ENCODE peak calls at places on chromosomes 1 and 21, in seven cellular contexts. S, I, W, N, K, B and F are unnamed samples.

GRCh38 chr1:221149111-221149510 is 269.9 kb downstream of the HLX start:
- DNase-seq in S (no peak), I (no peak), W (no peak), N (no peak), K (no peak), B (no peak), F (no peak)

GRCh38 chr1:12275370-12275769 is 45.5 kb downstream of the VPS13D start:
- DNase-seq in S (peak; percentile 24), I (no peak), W (peak; percentile 60), N (no peak), K (no peak), B (peak; percentile 70), F (peak; percentile 34)

GRCh38 chr1:58395355-58395754 is 151.2 kb downstream of the OMA1 start:
- DNase-seq in S (no peak), I (no peak), W (no peak), N (no peak), K (no peak), B (no peak), F (no peak)

GRCh38 chr1:182246783-182247182 is 144.8 kb downstream of the GLUL start:
- DNase-seq in S (no peak), I (no peak), W (no peak), N (peak; percentile 11), K (no peak), B (no peak), F (no peak)

GRCh38 chr21:31283025-31283424 is 61.0 kb downstream of the TIAM1 start:
- DNase-seq in S (no peak), I (no peak), W (no peak), N (no peak), K (no peak), B (no peak), F (no peak)

GRCh38 chr1:20729990-20730689 is 2.4 kb downstream of the SH2D5 start:
- DNase-seq in S (peak; percentile 11), I (no peak), W (no peak), N (no peak), K (no peak), B (peak; percentile 48), F (peak; percentile 41)

GRCh38 chr1:219201656-219202055 is 28.0 kb downstream of the LYPLAL1 start:
- DNase-seq in S (no peak), I (no peak), W (no peak), N (no peak), K (no peak), B (no peak), F (no peak)

GRCh38 chr1:32232558-32233304 is 10.5 kb downstream of the EIF3I start:
- DNase-seq in S (no peak), I (no peak), W (no peak), N (no peak), K (no peak), B (no peak), F (no peak)

DNA sequence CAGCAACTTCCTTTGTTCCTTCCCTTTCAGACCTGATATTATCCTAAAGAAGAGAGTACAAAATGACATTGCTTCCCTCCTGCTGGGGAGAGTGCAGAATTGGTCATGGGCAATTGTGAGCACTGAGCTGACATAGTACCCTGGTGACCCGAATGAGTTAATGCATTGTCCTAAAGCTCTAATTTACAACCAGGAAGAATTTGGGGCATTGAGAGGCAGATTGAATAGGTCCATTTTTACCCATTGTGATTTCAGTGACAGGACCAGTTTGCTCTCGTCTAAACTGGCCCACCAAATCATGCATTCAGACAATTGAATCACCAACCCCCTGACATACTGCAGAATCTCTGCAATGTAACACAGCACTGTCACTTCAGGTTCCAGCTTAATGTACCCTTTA is 497.4 kb downstream of the DPYD start:
- DNase-seq in S (no peak), I (no peak), W (no peak), N (no peak), K (no peak), B (no peak), F (no peak)
- TF ChIP-seq CTCF in S (no peak), I (no peak), W (no peak), N (no peak), K (no peak), B (no peak), F (no peak)

DNA sequence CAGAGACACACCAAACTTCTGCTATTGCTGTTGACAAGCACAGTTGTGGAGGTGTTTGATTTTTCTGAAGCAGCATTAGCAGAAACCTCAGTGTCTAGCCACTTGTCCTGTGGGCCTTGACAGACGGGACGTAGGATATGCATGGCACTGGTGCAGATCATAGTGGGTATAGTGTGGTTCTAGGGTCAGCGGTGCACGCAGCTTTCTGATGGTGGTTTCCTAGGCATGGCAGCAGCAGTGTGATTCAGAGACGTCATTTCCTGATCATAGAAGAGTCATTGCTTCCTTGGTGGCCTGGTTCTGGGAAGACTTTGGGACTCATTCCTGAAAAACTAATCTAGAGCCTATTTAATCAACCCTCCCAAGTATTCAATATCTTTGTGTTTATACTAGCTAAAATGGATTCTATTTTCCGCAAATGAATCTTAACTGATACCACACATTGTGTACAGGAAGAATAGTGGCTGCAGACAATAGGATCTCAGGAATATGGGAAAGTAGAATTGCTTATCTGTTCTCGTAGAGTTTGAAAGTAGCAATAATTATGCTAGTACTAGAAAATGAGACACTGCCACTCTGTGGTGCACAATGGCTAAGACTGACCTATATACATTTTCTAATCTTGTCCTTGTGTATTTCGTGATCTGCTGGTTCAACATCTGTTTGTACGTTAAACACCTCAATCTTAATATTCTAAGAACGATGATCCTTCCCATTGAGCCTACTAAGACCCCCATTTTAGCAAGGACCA is 2.8 kb upstream of the USP1 start:
- DNase-seq in S (no peak), I (no peak), W (no peak), N (no peak), K (no peak), B (no peak), F (no peak)
- TF ChIP-seq CTCF in S (no peak), I (no peak), W (no peak), N (no peak), K (no peak), B (no peak), F (no peak)

DNA sequence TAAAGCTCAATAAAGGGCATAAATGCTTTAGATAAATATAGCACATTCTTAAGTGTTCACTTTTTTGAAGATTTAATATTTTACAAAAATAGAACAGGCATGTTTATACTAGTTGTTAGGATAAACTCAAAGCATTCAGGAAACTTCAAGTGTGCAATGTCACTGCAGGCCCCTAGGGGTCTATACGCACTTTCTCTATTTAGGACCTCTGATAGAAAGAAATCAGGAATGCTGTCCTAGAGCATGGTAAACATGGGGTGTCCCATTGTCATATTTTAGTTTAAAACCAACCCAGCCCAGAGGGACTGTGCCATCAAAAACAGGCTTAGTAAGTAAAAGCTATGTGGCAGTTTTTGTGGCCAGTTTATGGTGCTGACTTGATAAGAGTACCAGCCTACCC is 102.2 kb downstream of the BARHL2 start:
- DNase-seq in S (no peak), I (no peak), W (no peak), N (no peak), K (no peak), B (no peak), F (no peak)
- TF ChIP-seq CTCF in S (peak; percentile 7), I (no peak), W (peak; percentile 70), N (no peak), K (peak; percentile 34), B (peak; percentile 13), F (no peak)

GRCh38 chr1:46556822-46557221 is 5.4 kb upstream of the KNCN start:
- DNase-seq in S (no peak), I (no peak), W (no peak), N (no peak), K (peak; percentile 54), B (peak; percentile 2), F (no peak)
- TF ChIP-seq CTCF in S (no peak), I (no peak), W (no peak), N (no peak), K (no peak), B (no peak), F (no peak)